ENCODE peak calls at places on chromosomes 5 and 9, in seven cellular contexts. T, B, P, W, I, M and Z are unnamed samples.

GRCh38 chr5:80254767-80255424 is 952 bp downstream of the SERINC5 start:
- DNase-seq in T (no peak), P (no peak), I (no peak), W (no peak), M (no peak), B (no peak), Z (no peak)

GRCh38 chr5:109195667-109196066 is 214.1 kb downstream of the PJA2 start:
- DNase-seq in T (no peak), W (no peak), B (no peak), I (no peak), P (no peak), M (no peak), Z (no peak)

GRCh38 chr9:81653240-81653639 is 36.1 kb downstream of the TLE1 start:
- DNase-seq in W (no peak), T (no peak), I (no peak), M (no peak), B (no peak), P (no peak), Z (no peak)

GRCh38 chr5:88484367-88484766 is 215.7 kb upstream of the TMEM161B start:
- DNase-seq in M (no peak), B (no peak), W (no peak), I (no peak), T (no peak), P (no peak), Z (no peak)

GRCh38 chr9:77896269-77897245 is 135.1 kb downstream of the GNAQ start:
- DNase-seq in T (no peak), I (no peak), M (no peak), W (no peak), P (no peak), B (no peak), Z (no peak)

GRCh38 chr9:35097573-35097972 is 1.2 kb upstream of the PIGO start:
- DNase-seq in I (no peak), M (no peak), B (no peak), T (no peak), W (no peak), P (no peak), Z (no peak)

GRCh38 chr9:89675403-89675771 is 70.6 kb downstream of the GADD45G start:
- DNase-seq in I (no peak), P (no peak), B (no peak), M (no peak), W (no peak), T (no peak), Z (no peak)

GRCh38 chr9:99127372-99128132 is 22.6 kb downstream of the TGFBR1 start:
- DNase-seq in I (no peak), B (no peak), T (no peak), P (no peak), W (no peak), M (no peak), Z (no peak)

DNA sequence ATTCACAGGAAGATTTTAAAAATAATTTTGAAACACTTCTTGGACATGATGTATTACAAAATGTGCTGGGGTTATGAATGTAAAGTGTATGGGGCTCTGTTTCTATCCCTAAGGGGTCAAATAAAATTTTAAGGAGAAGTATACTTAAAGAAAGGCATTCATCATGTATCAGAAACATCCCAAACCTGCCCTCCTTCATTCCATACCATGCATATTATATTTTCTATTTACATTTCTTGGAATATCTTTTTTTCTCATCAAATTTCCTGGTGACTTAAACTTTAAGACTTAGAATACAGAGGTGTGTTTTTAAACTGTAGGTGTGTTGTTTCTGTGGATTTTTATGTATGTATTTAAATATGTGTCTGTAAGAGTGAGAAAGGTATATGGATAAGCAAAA is 96.1 kb upstream of the ADAMTS19 start:
- DNase-seq in W (no peak), I (no peak), M (no peak), T (no peak), P (no peak), B (no peak), Z (no peak)
- TF ChIP-seq SP1 in W (no peak), I (no peak), M (no peak), T (no peak), P (no peak), B (no peak), Z (no peak)

GRCh38 chr5:177085985-177086917 is at the start of gene FGFR4:
- DNase-seq in I (peak; percentile 99), W (peak; percentile 65), M (peak; percentile 87), P (peak; percentile 12), B (peak; percentile 91), T (peak; percentile 78), Z (peak; percentile 98)
- TF ChIP-seq SP1 in I (no peak), W (no peak), M (no peak), P (no peak), B (no peak), T (no peak), Z (no peak)

DNA sequence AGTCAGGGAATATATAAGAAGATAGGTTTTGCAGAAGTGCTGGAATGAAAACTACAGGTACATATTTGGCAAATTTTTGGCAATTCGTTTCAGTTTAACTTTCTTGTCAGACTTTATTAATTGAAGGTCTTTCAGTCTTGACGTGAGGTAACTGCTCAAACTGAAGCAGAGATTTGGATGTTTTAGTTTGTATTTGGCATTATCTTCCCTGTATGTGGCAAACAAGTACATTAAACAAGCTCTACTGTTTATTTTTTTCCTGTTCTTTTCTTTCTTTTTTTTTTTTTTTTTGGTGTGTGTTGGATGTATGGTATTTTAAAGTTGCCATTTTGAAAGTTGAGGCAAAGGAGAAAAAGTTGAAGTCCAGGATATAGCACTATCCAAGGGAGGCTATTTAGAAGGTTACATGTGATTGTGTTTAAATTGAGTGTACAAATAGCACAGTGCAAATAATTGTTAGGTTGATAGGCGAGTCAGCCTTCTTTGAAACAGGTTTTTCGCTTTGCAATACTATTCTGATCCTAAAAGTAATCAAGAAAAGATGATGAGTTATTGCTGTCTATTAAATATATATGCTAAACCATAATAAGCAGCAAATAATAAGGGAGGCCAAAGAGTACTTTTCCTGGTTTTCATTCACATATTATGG is 2.2 kb downstream of the PBX3 start:
- DNase-seq in B (no peak), I (no peak), M (no peak), P (no peak), T (no peak), W (no peak), Z (no peak)
- TF ChIP-seq SP1 in B (no peak), I (no peak), M (no peak), P (no peak), T (no peak), W (no peak), Z (no peak)

GRCh38 chr5:54295658-54296276 is 14.6 kb downstream of the ARL15 start:
- DNase-seq in W (no peak), I (no peak), M (no peak), P (no peak), B (no peak), T (no peak), Z (no peak)

GRCh38 chr5:54298947-54299346 is 11.4 kb downstream of the ARL15 start:
- DNase-seq in B (no peak), T (no peak), W (no peak), P (no peak), I (no peak), M (no peak), Z (no peak)

GRCh38 chr5:54294097-54294667 is 16.2 kb downstream of the ARL15 start:
- DNase-seq in B (no peak), W (no peak), T (no peak), P (no peak), I (peak; percentile 39), M (no peak), Z (no peak)

GRCh38 chr5:54292866-54293265 is 17.5 kb downstream of the ARL15 start:
- DNase-seq in T (no peak), W (no peak), P (no peak), M (no peak), B (no peak), I (no peak), Z (no peak)

GRCh38 chr5:54296386-54296785 is 14.0 kb downstream of the ARL15 start:
- DNase-seq in P (no peak), W (no peak), B (no peak), M (no peak), I (no peak), T (no peak), Z (no peak)
- TF ChIP-seq SP1 in P (no peak), W (no peak), B (no peak), M (no peak), I (no peak), T (no peak), Z (no peak)

GRCh38 chr5:123487298-123487697 is 24.7 kb upstream of the CSNK1G3 start:
- DNase-seq in T (no peak), B (no peak), M (no peak), P (no peak), I (no peak), W (no peak), Z (no peak)
- TF ChIP-seq SP1 in T (no peak), B (no peak), M (no peak), P (no peak), I (no peak), W (no peak), Z (no peak)

GRCh38 chr5:134138416-134139376 is 24.2 kb downstream of the TCF7 start:
- DNase-seq in T (no peak), I (no peak), W (no peak), P (peak; percentile 89), M (no peak), B (no peak), Z (no peak)
- TF ChIP-seq SP1 in T (no peak), I (no peak), W (no peak), P (peak; percentile 77), M (no peak), B (no peak), Z (no peak)

GRCh38 chr5:126368239-126368812 is 54.9 kb upstream of the GRAMD2B start:
- DNase-seq in P (no peak), T (no peak), B (peak; percentile 44), M (peak; percentile 39), I (no peak), W (peak; percentile 28), Z (no peak)
- TF ChIP-seq SP1 in P (no peak), T (no peak), B (no peak), M (peak; percentile 82), I (no peak), W (no peak), Z (no peak)

GRCh38 chr5:96752341-96753016 is 55.3 kb downstream of the ERAP1 start:
- DNase-seq in W (peak; percentile 65), B (no peak), P (no peak), I (peak; percentile 48), T (peak; percentile 36), M (no peak), Z (peak; percentile 40)
- TF ChIP-seq SP1 in W (no peak), B (no peak), P (no peak), I (no peak), T (no peak), M (no peak), Z (no peak)

GRCh38 chr5:133225671-133226152 is 173.9 kb downstream of the HSPA4 start:
- DNase-seq in P (no peak), M (no peak), B (no peak), T (no peak), W (no peak), I (no peak), Z (no peak)
- TF ChIP-seq SP1 in P (no peak), M (no peak), B (no peak), T (no peak), W (no peak), I (no peak), Z (no peak)